ENCODE peak calls at places on chromosome 4, in six cellular contexts. U is body of pancreas, V is GM06990, M is posterior cingulate gyrus, J is NCI-H524, I is nephron progenitor cell. K is an unnamed sample.
A peak's percentile ranks its signal among the peaks of the same experiment; 100 is the strongest.

GRCh38 chr4:154586296-154587033 is 4.1 kb downstream of the FGA start:
- DNase-seq in J (no peak), I (no peak), U (no peak), V (no peak), M (no peak), K (no peak)

GRCh38 chr4:1746265-1746691 is 25.0 kb downstream of the TACC3 start:
- DNase-seq in V (peak; percentile 86), I (peak; percentile 98), J (peak; percentile 86), M (peak; percentile 68), U (peak; percentile 83), K (no peak)

GRCh38 chr4:38131371-38132139 is 171.4 kb downstream of the PTTG2 start:
- DNase-seq in I (no peak), J (no peak), U (peak; percentile 47), M (no peak), V (peak; percentile 79), K (no peak)

GRCh38 chr4:80566203-80566872 is 230.8 kb downstream of the CFAP299 start:
- DNase-seq in I (no peak), U (no peak), M (no peak), J (no peak), V (no peak), K (no peak)

GRCh38 chr4:1205641-1206298 is 33.4 kb upstream of the SPON2 start:
- DNase-seq in M (peak; percentile 5), J (no peak), U (no peak), V (no peak), I (no peak), K (no peak)

GRCh38 chr4:110480031-110480549 is 4.1 kb downstream of the ENPEP start:
- DNase-seq in U (no peak), V (no peak), M (no peak), J (no peak), I (no peak), K (peak; percentile 96)

GRCh38 chr4:145438298-145438697 is 43.4 kb upstream of the SMAD1 start:
- DNase-seq in J (no peak), V (no peak), I (no peak), U (no peak), M (no peak), K (no peak)

GRCh38 chr4:166174717-166175510 is 301.9 kb downstream of the TLL1 start:
- DNase-seq in U (no peak), J (no peak), V (no peak), M (no peak), I (no peak), K (no peak)

GRCh38 chr4:1472911-1473518 is 66.8 kb upstream of the NKX1-1 start:
- DNase-seq in U (no peak), I (no peak), J (no peak), M (no peak), V (no peak), K (no peak)

GRCh38 chr4:189129044-189129443 is 811.6 kb upstream of the FRG1 start:
- DNase-seq in V (no peak), I (no peak), U (no peak), J (no peak), M (no peak), K (no peak)

GRCh38 chr4:88659061-88659889 is 38.4 kb downstream of the NAP1L5 start:
- DNase-seq in I (peak; percentile 24), V (no peak), M (peak; percentile 27), U (peak; percentile 75), J (peak; percentile 45), K (peak; percentile 54)

GRCh38 chr4:62434921-62435320 is 1234.8 kb downstream of the ADGRL3 start:
- DNase-seq in M (no peak), I (no peak), U (no peak), J (no peak), V (no peak), K (no peak)

GRCh38 chr4:83961575-83961974 is 425.7 kb downstream of the GPAT3 start:
- DNase-seq in I (no peak), J (no peak), M (no peak), V (no peak), U (no peak), K (peak; percentile 9)

GRCh38 chr4:24876431-24876830 is 36.4 kb downstream of the CCDC149 start:
- DNase-seq in J (peak; percentile 21), V (no peak), I (no peak), U (no peak), M (no peak), K (no peak)

GRCh38 chr4:162644346-162644745 is 480.5 kb upstream of the FSTL5 start:
- DNase-seq in J (no peak), M (no peak), I (no peak), U (no peak), V (no peak), K (no peak)

GRCh38 chr4:69749771-69750170 is 10.6 kb downstream of the SULT1B1 start:
- DNase-seq in M (no peak), J (no peak), I (no peak), V (no peak), U (no peak), K (no peak)

GRCh38 chr4:127997534-127998388 is 32.6 kb downstream of the ABHD18 start:
- DNase-seq in V (peak; percentile 53), M (no peak), I (no peak), J (peak; percentile 10), U (peak; percentile 39), K (peak; percentile 7)

GRCh38 chr4:154630307-154630706 is 17.9 kb upstream of the FGG start:
- DNase-seq in J (no peak), V (no peak), U (no peak), I (no peak), M (no peak), K (no peak)

GRCh38 chr4:142778430-142778829 is 67.7 kb downstream of the INPP4B start:
- DNase-seq in J (no peak), M (no peak), U (no peak), V (no peak), I (no peak), K (peak; percentile 33)

GRCh38 chr4:152591361-152591760 is 55.5 kb upstream of the FBXW7 start:
- DNase-seq in J (peak; percentile 33), U (peak; percentile 62), I (peak; percentile 71), M (peak; percentile 34), V (peak; percentile 15), K (no peak)

GRCh38 chr4:101597204-101597603 is 193.3 kb upstream of the BANK1 start:
- DNase-seq in V (no peak), M (no peak), U (no peak), I (no peak), J (no peak), K (no peak)

GRCh38 chr4:109041463-109041862 is 261.0 kb downstream of the COL25A1 start:
- DNase-seq in M (no peak), I (no peak), V (no peak), U (no peak), J (no peak), K (no peak)

GRCh38 chr4:188372856-188373255 is 233.6 kb downstream of the TRIML1 start:
- DNase-seq in V (no peak), U (no peak), I (no peak), J (peak; percentile 1), M (no peak), K (no peak)

GRCh38 chr4:26484032-26484515 is 6.2 kb downstream of the CCKAR start:
- DNase-seq in U (no peak), J (no peak), I (peak; percentile 14), V (no peak), M (no peak), K (peak; percentile 46)

GRCh38 chr4:76188149-76188548 is 25.5 kb downstream of the SCARB2 start:
- DNase-seq in J (no peak), V (no peak), I (no peak), U (no peak), M (no peak), K (no peak)

GRCh38 chr4:2858451-2859217 is 15.0 kb downstream of the ADD1 start:
- DNase-seq in U (no peak), V (no peak), M (no peak), J (no peak), I (no peak), K (no peak)

GRCh38 chr4:48709920-48710319 is 70.2 kb downstream of the FRYL start:
- DNase-seq in J (no peak), V (no peak), M (no peak), I (no peak), U (no peak), K (no peak)

GRCh38 chr4:53119685-53120084 is 246.2 kb downstream of the SCFD2 start:
- DNase-seq in I (peak; percentile 11), J (no peak), U (peak; percentile 19), M (no peak), V (no peak), K (no peak)

GRCh38 chr4:23333946-23334878 is 555.6 kb downstream of the PPARGC1A start:
- DNase-seq in I (no peak), V (peak; percentile 15), M (no peak), J (peak; percentile 34), U (no peak), K (peak; percentile 21)

GRCh38 chr4:186627226-186627865 is 72.0 kb upstream of the MTNR1A start:
- DNase-seq in U (no peak), M (no peak), I (no peak), V (no peak), J (no peak), K (no peak)

GRCh38 chr4:107579099-107579498 is 140.9 kb downstream of the PAPSS1 start:
- DNase-seq in J (peak; percentile 79), I (no peak), U (no peak), V (no peak), M (no peak), K (no peak)

GRCh38 chr4:91904556-91904955 is 399.2 kb upstream of the GRID2 start:
- DNase-seq in I (no peak), U (no peak), J (no peak), M (no peak), V (no peak), K (no peak)

GRCh38 chr4:72567821-72568620 is 1.0 kb downstream of the ADAMTS3 start:
- DNase-seq in V (peak; percentile 19), M (peak; percentile 28), J (peak; percentile 89), U (peak; percentile 76), I (peak; percentile 84), K (no peak)

K was measured in GM04504.